ENCODE peak calls at places on chromosomes 13 and 19, in four cellular contexts. One of them, this sample, is unnamed.
A peak's percentile ranks its signal among the peaks of the same experiment; 100 is the strongest.

GRCh38 chr19:18629166-18630088 is 7.4 kb upstream of the KLHL26 start:
- ATAC-seq in upper lobe of left lung: peak; percentile 65
- ATAC-seq in right lobe of liver: no peak
- ATAC-seq in heart left ventricle: peak; percentile 89
- ATAC-seq in this sample: peak; percentile 88

GRCh38 chr19:17328517-17329060 is 6.1 kb downstream of the ANO8 start:
- ATAC-seq in upper lobe of left lung: peak; percentile 2
- ATAC-seq in right lobe of liver: no peak
- ATAC-seq in heart left ventricle: no peak
- ATAC-seq in this sample: no peak

GRCh38 chr13:111123221-111123620 is 8.1 kb downstream of the ARHGEF7 start:
- ATAC-seq in upper lobe of left lung: no peak
- ATAC-seq in right lobe of liver: no peak
- ATAC-seq in heart left ventricle: no peak
- ATAC-seq in this sample: no peak

GRCh38 chr19:38033658-38034150 is 126.7 kb downstream of the SIPA1L3 start:
- ATAC-seq in upper lobe of left lung: peak; percentile 13
- ATAC-seq in right lobe of liver: peak; percentile 25
- ATAC-seq in heart left ventricle: no peak
- ATAC-seq in this sample: peak; percentile 25

GRCh38 chr19:10508707-10509106 is 5.6 kb upstream of the KEAP1 start:
- ATAC-seq in upper lobe of left lung: no peak
- ATAC-seq in right lobe of liver: no peak
- ATAC-seq in heart left ventricle: no peak
- ATAC-seq in this sample: no peak

GRCh38 chr19:56080669-56081401 is 40.3 kb downstream of the ZNF787 start:
- ATAC-seq in upper lobe of left lung: peak; percentile 89
- ATAC-seq in right lobe of liver: peak; percentile 84
- ATAC-seq in heart left ventricle: peak; percentile 77
- ATAC-seq in this sample: peak; percentile 77

GRCh38 chr13:52994865-52995264 is 33.7 kb upstream of the OLFM4 start:
- ATAC-seq in upper lobe of left lung: no peak
- ATAC-seq in right lobe of liver: no peak
- ATAC-seq in heart left ventricle: no peak
- ATAC-seq in this sample: no peak

GRCh38 chr19:11091343-11092153 is 2.3 kb downstream of the LDLR start:
- ATAC-seq in upper lobe of left lung: peak; percentile 29
- ATAC-seq in right lobe of liver: no peak
- ATAC-seq in heart left ventricle: peak; percentile 6
- ATAC-seq in this sample: peak; percentile 46

GRCh38 chr13:53013113-53013512 is 15.5 kb upstream of the OLFM4 start:
- ATAC-seq in upper lobe of left lung: no peak
- ATAC-seq in right lobe of liver: no peak
- ATAC-seq in heart left ventricle: no peak
- ATAC-seq in this sample: no peak

GRCh38 chr13:102729560-102730275 is 34.9 kb upstream of the METTL21C start:
- ATAC-seq in upper lobe of left lung: peak; percentile 41
- ATAC-seq in right lobe of liver: peak; percentile 8
- ATAC-seq in heart left ventricle: peak; percentile 38
- ATAC-seq in this sample: peak; percentile 39

GRCh38 chr19:35404879-35405622 is 34.2 kb downstream of the GPR42 start:
- ATAC-seq in upper lobe of left lung: peak; percentile 91
- ATAC-seq in right lobe of liver: no peak
- ATAC-seq in heart left ventricle: peak; percentile 67
- ATAC-seq in this sample: no peak

GRCh38 chr19:927044-927706 is 1.3 kb downstream of the ARID3A start:
- ATAC-seq in upper lobe of left lung: peak; percentile 44
- ATAC-seq in right lobe of liver: peak; percentile 57
- ATAC-seq in heart left ventricle: no peak
- ATAC-seq in this sample: peak; percentile 41

DNA sequence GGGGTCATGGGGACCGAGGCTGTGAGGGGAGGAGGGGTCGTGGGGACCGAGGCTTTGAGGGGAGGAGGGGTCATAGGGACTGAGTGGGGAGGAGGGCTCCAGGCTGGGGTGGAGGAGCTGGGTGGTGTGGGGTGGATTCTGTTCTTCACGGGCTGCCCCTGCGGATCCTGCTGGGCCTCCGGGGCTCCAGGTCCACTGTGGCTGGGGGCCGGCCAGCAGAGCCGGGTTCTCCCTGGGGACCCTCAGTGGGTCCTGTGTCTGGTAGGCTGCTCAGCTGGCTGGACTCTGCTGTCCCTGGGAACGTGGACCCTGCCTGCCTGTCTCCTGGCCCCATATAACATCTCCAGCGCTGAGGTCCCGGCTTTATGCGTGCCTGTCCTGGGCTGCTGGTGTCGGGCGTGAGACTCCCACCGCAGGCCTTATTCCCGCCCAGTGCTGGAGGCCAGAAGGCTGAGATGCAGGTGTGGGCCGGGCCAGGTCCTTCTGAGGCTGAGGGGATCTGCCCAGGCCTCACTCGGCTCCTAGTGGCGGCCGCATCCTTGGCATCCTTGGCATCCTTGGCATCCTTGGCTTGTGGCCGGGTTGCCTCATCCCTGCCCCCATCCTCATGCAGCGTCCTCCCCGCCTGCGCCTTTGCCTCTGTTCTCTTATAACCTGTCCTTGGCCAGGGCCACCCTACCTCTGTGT is 19.8 kb upstream of the GNA15 start:
- ATAC-seq in upper lobe of left lung: no peak
- ATAC-seq in right lobe of liver: no peak
- ATAC-seq in heart left ventricle: no peak
- ATAC-seq in this sample: peak; percentile 64
- H3K4me1 ChIP-seq in upper lobe of left lung: no peaks in the 10 kb centered on the region
- H3K4me1 ChIP-seq in right lobe of liver: no peaks in the 10 kb centered on the region
- H3K4me1 ChIP-seq in heart left ventricle: peaks cover 14% of the 10 kb centered on the region
- H3K4me1 ChIP-seq in this sample: peaks cover 11% of the 10 kb centered on the region

GRCh38 chr19:6481541-6482342 is at the start of gene DENND1C:
- ATAC-seq in upper lobe of left lung: peak; percentile 78
- ATAC-seq in right lobe of liver: peak; percentile 62
- ATAC-seq in heart left ventricle: peak; percentile 46
- ATAC-seq in this sample: no peak
- TF ChIP-seq POLR2A in upper lobe of left lung: peak; percentile 51
- TF ChIP-seq POLR2A in right lobe of liver: no peak
- TF ChIP-seq POLR2A in heart left ventricle: no peak
- TF ChIP-seq POLR2A in this sample: no peak

GRCh38 chr19:3360494-3361383 is 5.6 kb upstream of the NFIC start:
- ATAC-seq in upper lobe of left lung: peak; percentile 68
- ATAC-seq in right lobe of liver: peak; percentile 66
- ATAC-seq in heart left ventricle: peak; percentile 55
- ATAC-seq in this sample: peak; percentile 24
- TF ChIP-seq CTCF in upper lobe of left lung: no peak
- TF ChIP-seq CTCF in right lobe of liver: peak; percentile 5
- TF ChIP-seq CTCF in heart left ventricle: peak; percentile 11
- TF ChIP-seq CTCF in this sample: peak; percentile 53

GRCh38 chr19:4081441-4082129 is 14.9 kb upstream of the ZBTB7A start:
- ATAC-seq in upper lobe of left lung: no peak
- ATAC-seq in right lobe of liver: no peak
- ATAC-seq in heart left ventricle: no peak
- ATAC-seq in this sample: no peak
- H3K4me1 ChIP-seq in upper lobe of left lung: peaks cover 43% of the 10 kb centered on the region
- H3K4me1 ChIP-seq in right lobe of liver: no peaks in the 10 kb centered on the region
- H3K4me1 ChIP-seq in heart left ventricle: peaks cover 31% of the 10 kb centered on the region
- H3K4me1 ChIP-seq in this sample: no peaks in the 10 kb centered on the region

GRCh38 chr19:28652790-28653189 is 560.2 kb downstream of the UQCRFS1 start:
- ATAC-seq in upper lobe of left lung: no peak
- ATAC-seq in right lobe of liver: no peak
- ATAC-seq in heart left ventricle: no peak
- ATAC-seq in this sample: no peak
- TF ChIP-seq POLR2A in upper lobe of left lung: no peak
- TF ChIP-seq POLR2A in right lobe of liver: no peak
- TF ChIP-seq POLR2A in heart left ventricle: no peak
- TF ChIP-seq POLR2A in this sample: no peak